ENCODE peak calls at places on chromosomes 16 and 17, in six cellular contexts. S is GM20000, G is lower leg skin, J is BJ, E is gastrocnemius medialis, L is IMR-90. R is an unnamed sample.

GRCh38 chr17:74825003-74825627 is 34.6 kb downstream of the GRIN2C start:
- DNase-seq in E (no peak), J (no peak), G (no peak), S (no peak), L (no peak), R (no peak)

GRCh38 chr17:13619462-13619861 is 17.7 kb upstream of the HS3ST3A1 start:
- DNase-seq in G (no peak), J (no peak), L (no peak), E (no peak), S (no peak), R (no peak)

GRCh38 chr17:63774982-63775290 is 966 bp downstream of the DDX42 start:
- DNase-seq in E (no peak), G (no peak), J (no peak), S (no peak), L (peak), R (no peak)

GRCh38 chr17:46765491-46765890 is 53.0 kb downstream of the WNT3 start:
- DNase-seq in L (no peak), J (no peak), E (no peak), S (no peak), G (peak), R (no peak)

GRCh38 chr17:64178011-64178825 is 48.3 kb upstream of the ERN1 start:
- DNase-seq in L (peak), G (no peak), E (no peak), S (no peak), J (no peak), R (no peak)

GRCh38 chr17:38545531-38546225 is 60.1 kb downstream of the SRCIN1 start:
- DNase-seq in G (no peak), L (no peak), J (no peak), E (no peak), S (no peak), R (no peak)

GRCh38 chr16:87855852-87856715 is 13.2 kb downstream of the SLC7A5 start:
- DNase-seq in E (peak), J (no peak), G (peak), S (no peak), L (peak), R (peak)

GRCh38 chr17:72838068-72838467 is 254.4 kb downstream of the SLC39A11 start:
- DNase-seq in G (no peak), S (no peak), J (no peak), E (no peak), L (no peak), R (no peak)

GRCh38 chr16:84284168-84284722 is 10.4 kb upstream of the WFDC1 start:
- DNase-seq in S (no peak), J (no peak), L (no peak), E (peak), G (peak), R (peak)

GRCh38 chr17:18076941-18077340 is 10.8 kb upstream of the DRG2 start:
- DNase-seq in S (no peak), G (no peak), J (no peak), E (no peak), L (peak), R (no peak)

DNA sequence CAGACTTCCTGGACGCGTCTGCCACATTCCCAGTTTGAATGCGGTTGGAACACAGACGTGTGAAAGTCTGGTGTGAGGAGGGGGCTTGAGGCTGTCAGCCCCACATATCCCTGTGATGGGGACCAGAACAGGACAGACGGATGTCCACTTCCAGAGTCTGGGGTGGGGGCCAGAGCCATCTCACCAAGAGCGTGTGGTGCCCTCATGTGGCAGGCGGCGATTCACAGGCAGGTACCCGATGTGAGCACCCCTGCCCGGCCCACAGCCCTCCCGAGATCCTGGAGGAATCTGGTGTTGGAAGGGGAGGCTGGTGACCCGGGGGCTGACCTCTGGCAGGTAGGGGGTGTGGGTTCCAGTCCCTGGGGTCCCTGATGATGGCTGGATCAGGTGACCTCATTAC is 51.5 kb downstream of the ENGASE start:
- DNase-seq in J (no peak), E (no peak), L (no peak), S (no peak), G (no peak), R (peak)
- TF ChIP-seq CTCF in J (no peak), E (no peak), L (no peak), S (no peak), G (no peak), R (peak)

DNA sequence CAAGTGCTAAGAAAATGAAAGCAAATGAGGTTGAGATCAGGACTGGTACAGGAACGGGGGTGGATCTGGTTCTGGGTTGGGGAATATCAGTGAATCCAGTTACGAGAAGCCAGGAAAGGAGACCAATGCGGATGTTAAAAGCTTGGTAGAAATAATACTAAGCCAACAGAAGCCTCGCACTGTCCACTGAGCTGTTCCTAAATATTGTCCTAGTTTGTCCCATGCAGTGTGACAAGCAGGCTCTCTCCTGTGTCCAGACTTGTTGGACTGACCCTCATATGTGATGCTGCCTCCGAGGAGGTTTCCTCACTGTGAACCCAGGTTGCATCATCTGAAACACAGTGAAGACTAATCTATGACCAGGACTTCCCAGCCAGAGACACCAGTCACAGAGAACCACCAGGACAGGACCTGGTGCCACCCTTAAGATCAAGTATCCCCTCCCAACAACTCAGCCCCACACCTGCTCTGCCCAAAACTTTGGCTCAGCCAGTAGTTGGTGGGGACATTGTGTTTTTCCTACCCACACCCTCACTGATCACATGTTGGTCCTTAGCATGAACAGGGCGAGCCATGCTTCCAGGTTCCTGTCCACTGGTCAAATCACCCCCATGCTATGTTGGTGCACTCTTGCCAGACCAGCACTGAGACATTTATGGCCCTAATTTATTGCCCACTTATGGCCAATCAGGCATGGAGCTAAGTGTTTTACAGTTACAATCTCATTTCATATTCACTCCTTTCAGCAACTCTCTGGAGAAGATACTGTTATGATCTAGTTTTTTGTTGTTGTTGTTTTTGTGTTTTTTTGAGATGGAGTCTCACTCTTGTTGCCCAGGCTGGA is 32.6 kb upstream of the SCNN1B start:
- DNase-seq in S (no peak), J (no peak), G (no peak), E (no peak), L (no peak), R (no peak)
- TF ChIP-seq CTCF in S (no peak), J (no peak), G (no peak), E (no peak), L (no peak), R (no peak)

GRCh38 chr17:56832446-56832845 is 1.3 kb downstream of the C17orf67 start:
- DNase-seq in S (no peak), E (no peak), G (no peak), J (no peak), L (no peak), R (no peak)

GRCh38 chr17:56835259-56835575 is 1.3 kb downstream of the DGKE start:
- DNase-seq in L (peak), E (no peak), G (no peak), S (no peak), J (no peak), R (no peak)

GRCh38 chr17:56833812-56834379 is at the start of the genes C17orf67 and DGKE:
- DNase-seq in L (peak), J (peak), G (peak), E (peak), S (peak), R (peak)

GRCh38 chr17:56833023-56833811 is 503 bp downstream of the C17orf67 start:
- DNase-seq in E (no peak), S (peak), J (no peak), G (peak), L (peak), R (peak)

GRCh38 chr17:56834380-56835258 is 668 bp downstream of the DGKE start:
- DNase-seq in L (peak), S (peak), J (no peak), G (peak), E (no peak), R (peak)
- TF ChIP-seq CTCF in L (no peak), S (no peak), J (peak), G (no peak), E (no peak), R (no peak)

DNA sequence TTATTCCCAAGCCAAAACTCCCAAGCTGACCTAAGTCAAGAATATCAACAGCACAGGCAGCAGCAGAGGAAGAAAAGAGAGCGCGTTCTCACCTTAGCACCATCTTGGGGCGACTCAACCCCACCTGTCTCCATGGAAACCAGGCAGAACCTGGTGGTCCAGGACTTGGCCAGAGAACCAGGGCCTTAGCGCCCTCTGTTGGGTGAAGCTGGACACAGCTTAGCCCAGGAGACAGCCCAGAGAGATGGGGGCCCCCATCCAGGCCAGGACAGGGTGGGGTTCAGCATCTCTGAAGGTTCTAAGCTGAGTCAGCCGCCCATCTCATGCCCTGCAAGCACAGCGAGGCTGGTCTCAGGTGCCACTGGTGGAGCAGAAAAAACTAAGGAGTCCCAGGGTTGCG is 60.1 kb upstream of the TMEM132E start:
- DNase-seq in L (no peak), J (no peak), E (no peak), S (peak), G (no peak), R (peak)
- TF ChIP-seq CTCF in L (peak), J (peak), E (no peak), S (peak), G (no peak), R (peak)

GRCh38 chr16:49993579-49993978 is 31.4 kb upstream of the CNEP1R1 start:
- DNase-seq in S (no peak), G (no peak), L (no peak), E (no peak), J (no peak), R (no peak)

GRCh38 chr16:49998991-49999390 is 26.0 kb upstream of the CNEP1R1 start:
- DNase-seq in L (no peak), J (no peak), S (no peak), G (no peak), E (no peak), R (no peak)

GRCh38 chr16:49997721-49998251 is 27.2 kb upstream of the CNEP1R1 start:
- DNase-seq in S (no peak), G (no peak), E (no peak), L (no peak), J (no peak), R (no peak)

GRCh38 chr16:49992825-49993224 is 32.2 kb upstream of the CNEP1R1 start:
- DNase-seq in E (no peak), G (no peak), S (no peak), L (no peak), J (no peak), R (no peak)

GRCh38 chr16:49995720-49996119 is 29.3 kb upstream of the CNEP1R1 start:
- DNase-seq in S (no peak), E (no peak), J (no peak), L (no peak), G (no peak), R (no peak)
- TF ChIP-seq CTCF in S (no peak), E (no peak), J (no peak), L (no peak), G (no peak), R (no peak)

DNA sequence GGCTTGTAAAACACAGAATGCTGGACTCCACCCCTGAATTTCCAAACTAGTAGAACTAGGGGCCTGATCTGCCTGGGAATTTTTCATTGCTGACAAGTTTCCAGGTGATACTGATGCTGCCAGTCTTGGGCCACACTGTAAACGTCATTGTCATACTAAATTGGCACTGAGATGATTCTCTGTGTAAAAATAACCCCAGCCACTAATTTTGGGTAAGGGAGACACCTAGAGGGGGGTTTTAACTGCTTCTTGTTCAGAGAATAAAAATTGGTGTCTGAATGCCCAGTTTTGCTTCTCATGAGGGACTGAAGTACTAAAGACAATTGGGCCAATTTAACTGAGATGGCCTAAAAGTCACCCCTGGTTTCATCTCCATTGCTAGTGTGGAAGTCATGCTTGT is 5.0 kb upstream of the CDH13 start:
- DNase-seq in J (no peak), E (no peak), L (no peak), S (no peak), G (no peak), R (no peak)
- TF ChIP-seq CTCF in J (peak), E (peak), L (peak), S (no peak), G (no peak), R (no peak)

GRCh38 chr16:4183258-4184037 is 58.4 kb downstream of the SRL start:
- DNase-seq in J (peak), E (peak), S (peak), L (peak), G (peak), R (peak)
- TF ChIP-seq CTCF in J (no peak), E (peak), S (no peak), L (no peak), G (no peak), R (no peak)

DNA sequence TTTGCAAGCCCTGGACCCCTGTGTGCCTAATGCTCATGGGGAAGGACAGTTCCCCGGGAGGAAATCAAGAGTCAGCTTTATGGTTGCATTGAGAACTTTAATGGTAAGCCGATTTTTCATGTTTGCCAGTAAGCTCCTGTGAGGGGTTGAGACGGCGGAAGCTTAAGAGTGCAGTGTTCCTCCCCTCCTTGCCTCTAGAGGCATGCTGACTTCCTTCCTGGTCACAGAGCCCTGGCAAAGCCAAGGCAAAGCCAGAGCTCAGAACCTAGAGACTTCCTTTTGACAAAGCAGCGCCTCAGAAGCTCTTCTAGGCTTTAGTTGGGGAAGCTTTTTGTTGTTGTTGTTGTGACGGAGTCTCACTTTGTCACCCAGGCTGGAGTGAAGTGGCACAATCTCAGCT is 2.7 kb upstream of the HEATR9 start:
- DNase-seq in J (no peak), G (no peak), S (no peak), E (no peak), L (no peak), R (no peak)
- TF ChIP-seq CTCF in J (no peak), G (no peak), S (no peak), E (no peak), L (no peak), R (no peak)

DNA sequence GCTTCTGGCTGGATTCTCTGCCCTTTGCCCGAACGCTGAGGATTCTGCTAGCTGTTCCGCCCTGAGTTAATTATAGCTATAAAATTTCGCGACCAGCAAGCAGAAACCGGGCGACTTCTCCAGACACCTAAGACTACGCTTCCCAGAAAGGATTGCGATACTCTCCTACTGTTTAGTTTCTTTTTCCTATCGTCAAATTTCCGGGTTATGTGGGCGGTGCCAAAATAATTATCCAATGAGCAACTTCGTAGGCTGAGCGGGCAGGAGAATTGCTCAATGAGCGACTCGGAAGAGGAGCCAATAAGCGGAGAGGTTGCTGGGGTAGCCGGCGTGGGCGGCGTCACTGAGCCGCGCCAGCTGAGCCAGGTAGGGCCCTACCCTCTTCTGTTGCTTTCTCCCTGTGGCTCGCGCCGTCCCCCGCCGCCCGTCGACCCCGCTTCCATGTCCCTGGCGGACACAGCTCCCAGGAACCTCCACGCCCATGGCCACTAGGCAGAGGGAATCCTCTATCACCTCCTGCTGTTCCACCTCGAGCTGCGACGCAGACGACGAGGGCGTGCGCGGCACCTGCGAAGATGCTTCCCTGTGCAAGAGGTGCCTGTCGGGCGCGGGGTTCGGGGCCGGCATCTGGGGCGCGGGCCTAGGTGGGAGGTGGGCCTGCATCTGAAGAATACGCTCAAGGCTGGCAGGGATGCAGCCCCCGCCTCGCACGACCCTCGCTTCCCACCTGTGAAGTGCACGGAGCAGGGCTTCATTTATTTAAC is at the start of gene LCMT1:
- DNase-seq in G (peak), S (peak), E (peak), J (peak), L (peak), R (peak)
- TF ChIP-seq CTCF in G (no peak), S (no peak), E (no peak), J (peak), L (peak), R (no peak)

R was measured in Calu3.